ENCODE peak calls at places on chromosomes 13 and 19, in five cellular contexts. One of them, this sample, is unnamed.
A peak's percentile ranks its signal among the peaks of the same experiment; 100 is the strongest.

GRCh38 chr19:1767464-1767933 is 14.2 kb downstream of the ONECUT3 start:
- DNase-seq in RWPE1: peak; percentile 77
- DNase-seq in T-helper 9 cell: peak; percentile 61
- DNase-seq in HFF-Myc: no peak
- DNase-seq in heart right ventricle: peak; percentile 48
- DNase-seq in this sample: no peak

GRCh38 chr19:898663-899062 is 5.4 kb downstream of the RNU6-9 start:
- DNase-seq in RWPE1: no peak
- DNase-seq in HFF-Myc: no peak
- DNase-seq in heart right ventricle: no peak
- DNase-seq in T-helper 9 cell: no peak
- DNase-seq in this sample: no peak

GRCh38 chr13:33145667-33146066 is 129.4 kb downstream of the KL start:
- DNase-seq in HFF-Myc: no peak
- DNase-seq in T-helper 9 cell: no peak
- DNase-seq in heart right ventricle: no peak
- DNase-seq in RWPE1: no peak
- DNase-seq in this sample: no peak

GRCh38 chr19:56142087-56142787 is 1.1 kb downstream of the ZNF444 start:
- DNase-seq in HFF-Myc: no peak
- DNase-seq in T-helper 9 cell: no peak
- DNase-seq in heart right ventricle: no peak
- DNase-seq in RWPE1: no peak
- DNase-seq in this sample: no peak

GRCh38 chr13:30125422-30126073 is 181.8 kb downstream of the KATNAL1 start:
- DNase-seq in heart right ventricle: no peak
- DNase-seq in T-helper 9 cell: no peak
- DNase-seq in RWPE1: peak; percentile 71
- DNase-seq in HFF-Myc: peak; percentile 77
- DNase-seq in this sample: no peak

GRCh38 chr19:27955484-27955883 is 1257.5 kb downstream of the UQCRFS1 start:
- DNase-seq in HFF-Myc: no peak
- DNase-seq in RWPE1: no peak
- DNase-seq in heart right ventricle: no peak
- DNase-seq in T-helper 9 cell: no peak
- DNase-seq in this sample: no peak

GRCh38 chr19:45474191-45474940 is 6.6 kb downstream of the FOSB start:
- DNase-seq in T-helper 9 cell: peak; percentile 63
- DNase-seq in heart right ventricle: no peak
- DNase-seq in RWPE1: no peak
- DNase-seq in HFF-Myc: no peak
- DNase-seq in this sample: no peak

GRCh38 chr13:31038834-31039552 is 106.5 kb downstream of the TEX26 start:
- DNase-seq in HFF-Myc: peak; percentile 42
- DNase-seq in T-helper 9 cell: no peak
- DNase-seq in RWPE1: no peak
- DNase-seq in heart right ventricle: no peak
- DNase-seq in this sample: peak; percentile 58

GRCh38 chr13:37173214-37173613 is 67.8 kb upstream of the CSNK1A1L start:
- DNase-seq in heart right ventricle: no peak
- DNase-seq in T-helper 9 cell: no peak
- DNase-seq in RWPE1: no peak
- DNase-seq in HFF-Myc: peak; percentile 70
- DNase-seq in this sample: no peak

GRCh38 chr13:101767096-101767495 is 314.6 kb downstream of the ITGBL1 start:
- DNase-seq in T-helper 9 cell: no peak
- DNase-seq in HFF-Myc: no peak
- DNase-seq in heart right ventricle: no peak
- DNase-seq in RWPE1: no peak
- DNase-seq in this sample: no peak

GRCh38 chr13:53010374-53011105 is 18.1 kb upstream of the OLFM4 start:
- DNase-seq in HFF-Myc: no peak
- DNase-seq in heart right ventricle: no peak
- DNase-seq in T-helper 9 cell: no peak
- DNase-seq in RWPE1: peak; percentile 57
- DNase-seq in this sample: no peak